ENCODE peak calls at places on chromosome 5, in four cellular contexts. A, D, U and V are unnamed samples.

GRCh38 chr5:62977641-62978040 is 399.0 kb downstream of the LRRC70 start:
- DNase-seq in A (no peak), D (no peak), U (no peak), V (no peak)

GRCh38 chr5:76999451-76999850 is 30.8 kb upstream of the AGGF1 start:
- DNase-seq in A (peak), D (peak), U (no peak), V (peak)

GRCh38 chr5:163880307-163880706 is 374.9 kb downstream of the MAT2B start:
- DNase-seq in A (peak), D (peak), U (no peak), V (peak)

GRCh38 chr5:6721442-6721841 is 8.2 kb downstream of the TENT4A start:
- DNase-seq in A (no peak), D (no peak), U (peak), V (no peak)

GRCh38 chr5:169161022-169161680 is 139.8 kb downstream of the SLIT3 start:
- DNase-seq in A (peak), D (peak), U (peak), V (peak)

GRCh38 chr5:66987949-66988838 is 208.4 kb downstream of the CD180 start:
- DNase-seq in A (peak), D (peak), U (no peak), V (peak)

GRCh38 chr5:101720033-101720432 is 576.1 kb downstream of the SLCO4C1 start:
- DNase-seq in A (peak), D (no peak), U (no peak), V (no peak)

GRCh38 chr5:126745259-126745992 is 31.5 kb upstream of the LMNB1 start:
- DNase-seq in A (peak), D (no peak), U (no peak), V (no peak)

GRCh38 chr5:176810084-176810597 is at the start of gene UNC5A:
- DNase-seq in A (no peak), D (peak), U (no peak), V (no peak)

GRCh38 chr5:148796931-148797330 is 29.5 kb upstream of the ADRB2 start:
- DNase-seq in A (peak), D (no peak), U (no peak), V (no peak)

GRCh38 chr5:30959238-30959637 is 234.2 kb upstream of the CDH6 start:
- DNase-seq in A (peak), D (no peak), U (no peak), V (no peak)

GRCh38 chr5:6556089-6556801 is 76.6 kb downstream of the NSUN2 start:
- DNase-seq in A (no peak), D (peak), U (no peak), V (no peak)

GRCh38 chr5:149630337-149630736 is 49.0 kb downstream of the ARHGEF37 start:
- DNase-seq in A (no peak), D (no peak), U (no peak), V (no peak)

GRCh38 chr5:63398346-63398745 is 563.9 kb downstream of the HTR1A start:
- DNase-seq in A (peak), D (no peak), U (no peak), V (no peak)

GRCh38 chr5:41869150-41869738 is 981 bp downstream of the OXCT1 start:
- DNase-seq in A (peak), D (peak), U (peak), V (peak)

GRCh38 chr5:163366757-163367156 is 70.6 kb upstream of the CCNG1 start:
- DNase-seq in A (no peak), D (no peak), U (no peak), V (no peak)

GRCh38 chr5:5409151-5409810 is 13.2 kb upstream of the ICE1 start:
- DNase-seq in A (peak), D (no peak), U (no peak), V (no peak)

GRCh38 chr5:110087829-110088228 is 398.1 kb downstream of the MAN2A1 start:
- DNase-seq in A (peak), D (no peak), U (no peak), V (no peak)

GRCh38 chr5:35313296-35313695 is 83.0 kb upstream of the PRLR start:
- DNase-seq in A (peak), D (peak), U (no peak), V (peak)

GRCh38 chr5:88686743-88687142 is 196.2 kb downstream of the MEF2C start:
- DNase-seq in A (no peak), D (no peak), U (no peak), V (no peak)

GRCh38 chr5:132547269-132547668 is 3.9 kb upstream of the IL5 start:
- DNase-seq in A (no peak), D (no peak), U (no peak), V (no peak)

GRCh38 chr5:149895416-149896345 is 48.9 kb downstream of the PDE6A start:
- DNase-seq in A (peak), D (peak), U (no peak), V (no peak)

GRCh38 chr5:125453011-125453410 is 706.6 kb upstream of the ZNF608 start:
- DNase-seq in A (no peak), D (no peak), U (no peak), V (no peak)

GRCh38 chr5:58502032-58502431 is 10.8 kb downstream of the GAPT start:
- DNase-seq in A (no peak), D (no peak), U (no peak), V (no peak)
- TF ChIP-seq CTCF in A (no peak), D (no peak), U (no peak), V (no peak)

GRCh38 chr5:151223447-151224264 is at the start of gene CCDC69:
- DNase-seq in A (peak), D (peak), U (peak), V (peak)

GRCh38 chr5:151224372-151224771 is 480 bp upstream of the CCDC69 start:
- DNase-seq in A (no peak), D (no peak), U (no peak), V (no peak)

GRCh38 chr5:151225475-151225874 is 1.6 kb upstream of the CCDC69 start:
- DNase-seq in A (no peak), D (no peak), U (no peak), V (no peak)

GRCh38 chr5:151222769-151223446 is 984 bp downstream of the CCDC69 start:
- DNase-seq in A (peak), D (no peak), U (no peak), V (no peak)

DNA sequence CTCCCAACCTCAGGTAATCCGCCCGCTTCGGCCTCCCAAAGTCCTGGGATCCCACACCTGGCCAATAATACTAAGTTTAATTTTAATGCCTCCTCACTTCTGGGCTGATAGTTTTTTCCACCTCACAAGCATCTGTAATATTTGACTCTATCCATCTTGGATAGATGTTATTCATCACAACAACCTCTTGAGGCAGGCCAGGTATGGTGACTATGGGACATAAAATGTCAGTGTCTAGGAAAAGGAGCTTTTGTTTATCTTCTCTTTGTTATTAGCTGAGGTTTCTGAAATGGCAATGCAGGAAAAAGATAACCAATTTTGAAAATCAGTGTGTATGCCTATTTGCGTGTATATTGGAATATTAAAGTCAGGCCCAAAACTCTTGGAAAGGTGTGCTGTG is 1.2 kb upstream of the CCDC69 start:
- DNase-seq in A (no peak), D (no peak), U (no peak), V (no peak)
- TF ChIP-seq CTCF in A (no peak), D (no peak), U (no peak), V (no peak)

DNA sequence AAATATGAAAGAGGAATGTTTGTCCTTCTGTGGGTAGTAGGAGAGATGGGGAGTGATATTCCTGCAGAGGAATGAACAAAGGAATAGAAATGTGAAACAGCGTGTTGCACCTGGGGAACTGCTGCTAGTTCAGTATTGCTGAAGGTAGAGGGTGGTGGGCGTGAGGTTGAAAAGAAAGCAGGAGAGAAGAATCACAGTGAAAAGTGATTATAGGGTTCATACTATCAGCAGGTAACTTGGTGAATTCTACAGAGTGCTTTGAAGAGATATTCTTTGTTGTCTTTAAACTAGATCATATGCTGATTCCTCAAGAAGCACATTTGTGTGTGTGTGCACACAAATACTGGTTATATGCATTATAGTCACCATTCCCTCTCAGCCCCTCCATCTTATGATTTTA is 95.6 kb downstream of the ADGRV1 start:
- DNase-seq in A (no peak), D (no peak), U (no peak), V (no peak)
- TF ChIP-seq CTCF in A (no peak), D (no peak), U (no peak), V (no peak)

GRCh38 chr5:58871648-58872242 is 288.9 kb downstream of the RAB3C start:
- DNase-seq in A (peak), D (peak), U (no peak), V (peak)
- TF ChIP-seq CTCF in A (peak), D (peak), U (peak), V (peak)

GRCh38 chr5:746258-746761 is 38.2 kb downstream of the ZDHHC11B start:
- DNase-seq in A (no peak), D (no peak), U (peak), V (no peak)
- TF ChIP-seq CTCF in A (no peak), D (no peak), U (no peak), V (no peak)

GRCh38 chr5:32453916-32454315 is 9.4 kb upstream of the ZFR start:
- DNase-seq in A (no peak), D (no peak), U (no peak), V (no peak)

GRCh38 chr5:32446660-32447059 is 2.1 kb upstream of the ZFR start:
- DNase-seq in A (no peak), D (no peak), U (no peak), V (no peak)

GRCh38 chr5:32449216-32449721 is 4.7 kb upstream of the ZFR start:
- DNase-seq in A (no peak), D (no peak), U (no peak), V (no peak)

GRCh38 chr5:32454821-32455220 is 10.3 kb upstream of the ZFR start:
- DNase-seq in A (no peak), D (no peak), U (no peak), V (no peak)

DNA sequence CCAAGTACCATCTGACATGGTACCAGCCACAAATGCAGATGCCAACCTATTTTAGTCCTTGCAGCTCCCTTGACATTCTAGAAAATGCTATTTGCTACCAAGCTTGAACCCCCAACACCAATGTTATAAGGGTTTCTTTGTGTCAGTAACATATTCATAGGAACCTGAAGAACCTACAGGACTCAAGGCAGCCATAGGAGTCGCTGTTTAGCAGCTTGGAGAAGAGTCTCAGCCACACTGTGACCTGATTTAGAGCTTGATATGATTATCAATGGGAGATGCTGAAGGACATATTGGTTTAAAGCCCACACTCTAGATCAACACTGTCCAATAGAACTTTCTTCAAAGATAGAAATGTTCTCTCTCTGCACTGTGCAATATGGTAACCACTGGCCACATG is 6.4 kb upstream of the ZFR start:
- DNase-seq in A (no peak), D (no peak), U (no peak), V (no peak)
- TF ChIP-seq CTCF in A (peak), D (no peak), U (no peak), V (peak)

DNA sequence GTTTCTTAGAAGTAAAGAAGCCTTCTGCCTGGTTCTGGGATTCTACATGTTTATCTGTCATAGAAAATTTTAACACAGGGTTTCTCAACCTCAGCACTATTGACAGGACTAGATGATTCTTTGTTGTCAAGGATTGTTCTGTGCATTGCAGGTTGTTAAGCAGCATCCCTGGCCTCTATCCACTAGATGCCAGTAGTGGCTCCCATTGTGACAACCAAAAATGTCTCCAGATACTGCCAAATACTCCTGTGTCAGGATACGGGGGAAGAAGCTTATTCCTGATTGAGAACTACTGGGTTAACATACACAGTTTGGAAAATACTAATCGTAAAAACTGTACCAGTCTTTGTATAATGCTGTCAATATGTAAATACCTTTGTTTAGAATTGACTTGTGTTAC is 167.1 kb downstream of the NIPBL start:
- DNase-seq in A (no peak), D (peak), U (no peak), V (no peak)
- TF ChIP-seq CTCF in A (no peak), D (peak), U (no peak), V (peak)

GRCh38 chr5:65624025-65624569 is at the start of gene TRIM23:
- DNase-seq in A (peak), D (peak), U (peak), V (peak)
- TF ChIP-seq CTCF in A (no peak), D (no peak), U (no peak), V (peak)